ENCODE peak calls at places on chromosomes 3 and 15, in ten cellular contexts. One of them, this sample, is unnamed.

GRCh38 chr3:122416966-122417365 is 1.1 kb upstream of the WDR5B start:
- DNase-seq in body of pancreas: peak; percentile 20
- DNase-seq in stomach: no peak
- DNase-seq in sigmoid colon: no peak
- DNase-seq in ovary: no peak
- DNase-seq in HCT116: no peak
- DNase-seq in A549: no peak
- DNase-seq in heart left ventricle: no peak
- DNase-seq in erythroblast: no peak
- DNase-seq in vagina: no peak
- DNase-seq in this sample: no peak

GRCh38 chr3:112048911-112049310 is 14.4 kb downstream of the TMPRSS7 start:
- DNase-seq in sigmoid colon: no peak
- DNase-seq in body of pancreas: no peak
- DNase-seq in ovary: no peak
- DNase-seq in heart left ventricle: no peak
- DNase-seq in HCT116: no peak
- DNase-seq in stomach: peak; percentile 61
- DNase-seq in A549: no peak
- DNase-seq in vagina: no peak
- DNase-seq in erythroblast: no peak
- DNase-seq in this sample: no peak

GRCh38 chr3:113110263-113110662 is 101.1 kb upstream of the BOC start:
- DNase-seq in stomach: no peak
- DNase-seq in ovary: no peak
- DNase-seq in heart left ventricle: no peak
- DNase-seq in HCT116: no peak
- DNase-seq in vagina: no peak
- DNase-seq in sigmoid colon: no peak
- DNase-seq in erythroblast: no peak
- DNase-seq in body of pancreas: no peak
- DNase-seq in A549: no peak
- DNase-seq in this sample: no peak

GRCh38 chr15:85854345-85855097 is 59.8 kb upstream of the KLHL25 start:
- DNase-seq in stomach: no peak
- DNase-seq in erythroblast: peak; percentile 59
- DNase-seq in body of pancreas: peak; percentile 50
- DNase-seq in ovary: peak; percentile 34
- DNase-seq in A549: peak; percentile 76
- DNase-seq in sigmoid colon: no peak
- DNase-seq in vagina: no peak
- DNase-seq in HCT116: peak; percentile 52
- DNase-seq in heart left ventricle: no peak
- DNase-seq in this sample: peak; percentile 55

GRCh38 chr15:88057836-88058235 is 198.7 kb downstream of the NTRK3 start:
- DNase-seq in erythroblast: no peak
- DNase-seq in sigmoid colon: no peak
- DNase-seq in stomach: no peak
- DNase-seq in vagina: no peak
- DNase-seq in heart left ventricle: no peak
- DNase-seq in ovary: no peak
- DNase-seq in HCT116: no peak
- DNase-seq in A549: no peak
- DNase-seq in body of pancreas: no peak
- DNase-seq in this sample: no peak

GRCh38 chr3:184234224-184234623 is 4.8 kb downstream of the VWA5B2 start:
- DNase-seq in vagina: no peak
- DNase-seq in body of pancreas: peak; percentile 75
- DNase-seq in stomach: peak; percentile 65
- DNase-seq in HCT116: peak; percentile 85
- DNase-seq in A549: peak; percentile 67
- DNase-seq in erythroblast: peak; percentile 26
- DNase-seq in heart left ventricle: peak; percentile 64
- DNase-seq in ovary: peak; percentile 67
- DNase-seq in sigmoid colon: no peak
- DNase-seq in this sample: no peak

GRCh38 chr3:48012659-48013058 is 3.6 kb downstream of the MAP4 start:
- DNase-seq in HCT116: no peak
- DNase-seq in heart left ventricle: no peak
- DNase-seq in vagina: no peak
- DNase-seq in body of pancreas: no peak
- DNase-seq in A549: no peak
- DNase-seq in ovary: no peak
- DNase-seq in erythroblast: no peak
- DNase-seq in sigmoid colon: no peak
- DNase-seq in stomach: no peak
- DNase-seq in this sample: no peak

GRCh38 chr3:11289864-11290263 is 17.7 kb downstream of the ATG7 start:
- DNase-seq in body of pancreas: no peak
- DNase-seq in ovary: no peak
- DNase-seq in heart left ventricle: no peak
- DNase-seq in HCT116: no peak
- DNase-seq in stomach: no peak
- DNase-seq in vagina: no peak
- DNase-seq in erythroblast: no peak
- DNase-seq in A549: no peak
- DNase-seq in sigmoid colon: no peak
- DNase-seq in this sample: no peak

GRCh38 chr15:89783111-89783860 is 7.2 kb downstream of the MESP2 start:
- DNase-seq in heart left ventricle: no peak
- DNase-seq in vagina: no peak
- DNase-seq in erythroblast: peak; percentile 87
- DNase-seq in sigmoid colon: no peak
- DNase-seq in A549: no peak
- DNase-seq in HCT116: no peak
- DNase-seq in ovary: no peak
- DNase-seq in stomach: no peak
- DNase-seq in body of pancreas: peak; percentile 63
- DNase-seq in this sample: no peak

GRCh38 chr15:89785771-89786135 is 9.6 kb downstream of the MESP2 start:
- DNase-seq in vagina: no peak
- DNase-seq in stomach: no peak
- DNase-seq in sigmoid colon: no peak
- DNase-seq in HCT116: no peak
- DNase-seq in heart left ventricle: no peak
- DNase-seq in A549: no peak
- DNase-seq in erythroblast: no peak
- DNase-seq in ovary: no peak
- DNase-seq in body of pancreas: no peak
- DNase-seq in this sample: no peak

GRCh38 chr15:89783861-89784685 is 7.9 kb downstream of the MESP2 start:
- DNase-seq in body of pancreas: peak; percentile 22
- DNase-seq in HCT116: no peak
- DNase-seq in ovary: no peak
- DNase-seq in A549: no peak
- DNase-seq in heart left ventricle: no peak
- DNase-seq in sigmoid colon: no peak
- DNase-seq in vagina: no peak
- DNase-seq in erythroblast: no peak
- DNase-seq in stomach: no peak
- DNase-seq in this sample: no peak

GRCh38 chr15:89785064-89785770 is 9.1 kb downstream of the MESP2 start:
- DNase-seq in stomach: peak; percentile 50
- DNase-seq in erythroblast: no peak
- DNase-seq in vagina: no peak
- DNase-seq in HCT116: no peak
- DNase-seq in body of pancreas: no peak
- DNase-seq in ovary: no peak
- DNase-seq in heart left ventricle: no peak
- DNase-seq in A549: peak; percentile 65
- DNase-seq in sigmoid colon: no peak
- DNase-seq in this sample: no peak

DNA sequence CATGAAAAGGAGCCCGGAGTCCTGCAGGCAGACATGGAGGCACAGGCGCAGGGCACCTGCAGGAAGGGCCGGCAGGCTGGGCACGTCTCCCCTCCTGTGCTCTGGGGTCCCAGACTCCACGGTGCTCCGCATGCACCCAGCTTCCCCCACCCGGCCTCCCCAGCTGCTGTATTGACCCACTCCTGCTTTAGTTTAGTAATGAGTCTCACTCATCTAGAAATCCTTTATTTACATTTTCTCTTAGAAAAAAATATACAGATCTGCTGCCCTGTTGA is 8.5 kb downstream of the MESP2 start:
- DNase-seq in erythroblast: no peak
- DNase-seq in sigmoid colon: no peak
- DNase-seq in body of pancreas: no peak
- DNase-seq in stomach: no peak
- DNase-seq in A549: no peak
- DNase-seq in ovary: no peak
- DNase-seq in HCT116: no peak
- DNase-seq in heart left ventricle: no peak
- DNase-seq in vagina: no peak
- DNase-seq in this sample: no peak
- TF ChIP-seq POLR2A in erythroblast: no peak
- TF ChIP-seq POLR2A in sigmoid colon: no peak
- TF ChIP-seq POLR2A in body of pancreas: no peak
- TF ChIP-seq POLR2A in stomach: no peak
- TF ChIP-seq POLR2A in A549: no peak
- TF ChIP-seq POLR2A in ovary: no peak
- TF ChIP-seq POLR2A in HCT116: no peak
- TF ChIP-seq POLR2A in heart left ventricle: no peak
- TF ChIP-seq POLR2A in vagina: no peak
- TF ChIP-seq POLR2A in this sample: no peak

GRCh38 chr3:195696632-195697278 is 24.0 kb upstream of the MUC20 start:
- DNase-seq in erythroblast: no peak
- DNase-seq in heart left ventricle: no peak
- DNase-seq in HCT116: no peak
- DNase-seq in vagina: no peak
- DNase-seq in sigmoid colon: no peak
- DNase-seq in stomach: no peak
- DNase-seq in ovary: no peak
- DNase-seq in A549: no peak
- DNase-seq in body of pancreas: no peak
- DNase-seq in this sample: no peak

GRCh38 chr3:195699860-195700259 is 20.9 kb upstream of the MUC20 start:
- DNase-seq in HCT116: no peak
- DNase-seq in sigmoid colon: no peak
- DNase-seq in heart left ventricle: no peak
- DNase-seq in vagina: no peak
- DNase-seq in body of pancreas: no peak
- DNase-seq in stomach: no peak
- DNase-seq in erythroblast: no peak
- DNase-seq in A549: no peak
- DNase-seq in ovary: no peak
- DNase-seq in this sample: no peak

GRCh38 chr3:195697582-195698324 is 23.0 kb upstream of the MUC20 start:
- DNase-seq in body of pancreas: no peak
- DNase-seq in A549: peak; percentile 79
- DNase-seq in ovary: no peak
- DNase-seq in stomach: no peak
- DNase-seq in heart left ventricle: no peak
- DNase-seq in vagina: no peak
- DNase-seq in HCT116: no peak
- DNase-seq in erythroblast: no peak
- DNase-seq in sigmoid colon: no peak
- DNase-seq in this sample: no peak

GRCh38 chr3:195699148-195699771 is 21.5 kb upstream of the MUC20 start:
- DNase-seq in stomach: no peak
- DNase-seq in ovary: no peak
- DNase-seq in sigmoid colon: no peak
- DNase-seq in A549: no peak
- DNase-seq in body of pancreas: no peak
- DNase-seq in vagina: no peak
- DNase-seq in HCT116: no peak
- DNase-seq in erythroblast: no peak
- DNase-seq in heart left ventricle: no peak
- DNase-seq in this sample: no peak

GRCh38 chr3:195698325-195699147 is 22.2 kb upstream of the MUC20 start:
- DNase-seq in HCT116: no peak
- DNase-seq in ovary: no peak
- DNase-seq in sigmoid colon: no peak
- DNase-seq in A549: no peak
- DNase-seq in body of pancreas: no peak
- DNase-seq in vagina: no peak
- DNase-seq in erythroblast: no peak
- DNase-seq in stomach: no peak
- DNase-seq in heart left ventricle: no peak
- DNase-seq in this sample: no peak
- TF ChIP-seq POLR2A in HCT116: no peak
- TF ChIP-seq POLR2A in ovary: no peak
- TF ChIP-seq POLR2A in sigmoid colon: no peak
- TF ChIP-seq POLR2A in A549: no peak
- TF ChIP-seq POLR2A in body of pancreas: no peak
- TF ChIP-seq POLR2A in vagina: no peak
- TF ChIP-seq POLR2A in erythroblast: no peak
- TF ChIP-seq POLR2A in stomach: no peak
- TF ChIP-seq POLR2A in heart left ventricle: no peak
- TF ChIP-seq POLR2A in this sample: no peak

DNA sequence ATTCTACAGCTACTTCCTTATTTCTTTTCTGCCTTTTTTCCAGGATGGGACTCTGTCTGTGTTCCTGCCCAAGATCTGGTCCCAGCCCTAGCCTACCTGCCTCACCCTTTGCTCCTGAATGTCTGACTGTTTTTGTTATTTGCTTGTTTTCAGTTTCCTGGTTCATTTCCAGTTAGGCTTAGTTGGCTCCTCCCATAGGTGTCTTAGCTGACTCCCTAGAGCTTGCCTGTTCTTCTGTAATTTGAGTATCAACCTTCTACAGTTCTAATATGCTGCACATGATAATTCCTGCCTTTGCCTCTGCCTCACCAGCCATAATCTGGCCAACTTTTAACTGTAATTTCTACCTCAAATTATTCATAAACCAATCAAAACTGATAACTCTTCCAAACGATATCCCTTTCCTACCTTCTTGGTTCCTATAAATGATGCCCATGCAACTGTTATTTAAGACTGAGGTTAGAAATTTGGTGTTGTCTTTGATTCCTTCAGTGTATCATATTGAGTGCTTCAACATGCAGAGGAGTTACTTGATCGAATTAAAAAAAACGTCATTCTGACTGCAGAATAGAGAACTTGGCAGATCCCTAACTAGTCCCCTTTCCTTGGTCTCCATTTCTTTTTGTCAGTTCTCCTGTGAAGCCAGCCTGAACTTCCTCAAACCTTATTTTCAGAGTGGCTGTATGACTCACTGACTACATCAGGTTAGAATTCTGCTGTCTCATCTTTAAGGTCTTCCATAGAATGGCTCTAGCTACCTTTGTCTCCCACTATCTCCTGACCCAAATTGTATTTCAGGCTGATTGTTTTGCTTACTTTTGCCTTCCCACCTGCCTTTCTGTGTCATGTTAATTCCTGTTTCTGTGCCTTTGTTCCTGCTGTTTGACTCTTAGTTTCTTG is 8.4 kb downstream of the GOLM2 start:
- DNase-seq in heart left ventricle: no peak
- DNase-seq in stomach: no peak
- DNase-seq in erythroblast: peak; percentile 39
- DNase-seq in A549: peak; percentile 72
- DNase-seq in ovary: no peak
- DNase-seq in vagina: no peak
- DNase-seq in sigmoid colon: no peak
- DNase-seq in HCT116: peak; percentile 40
- DNase-seq in body of pancreas: peak; percentile 20
- DNase-seq in this sample: no peak
- TF ChIP-seq POLR2A in heart left ventricle: no peak
- TF ChIP-seq POLR2A in stomach: no peak
- TF ChIP-seq POLR2A in erythroblast: no peak
- TF ChIP-seq POLR2A in A549: no peak
- TF ChIP-seq POLR2A in ovary: no peak
- TF ChIP-seq POLR2A in vagina: no peak
- TF ChIP-seq POLR2A in sigmoid colon: no peak
- TF ChIP-seq POLR2A in HCT116: no peak
- TF ChIP-seq POLR2A in body of pancreas: peak; percentile 58
- TF ChIP-seq POLR2A in this sample: no peak

GRCh38 chr15:90232196-90232595 is 1.5 kb downstream of the CIB1 start:
- DNase-seq in HCT116: no peak
- DNase-seq in body of pancreas: peak; percentile 26
- DNase-seq in ovary: no peak
- DNase-seq in vagina: no peak
- DNase-seq in A549: no peak
- DNase-seq in heart left ventricle: no peak
- DNase-seq in sigmoid colon: no peak
- DNase-seq in erythroblast: no peak
- DNase-seq in stomach: no peak
- DNase-seq in this sample: no peak

GRCh38 chr15:90234519-90234988 is 545 bp downstream of the GDPGP1 start:
- DNase-seq in body of pancreas: no peak
- DNase-seq in stomach: no peak
- DNase-seq in A549: no peak
- DNase-seq in erythroblast: no peak
- DNase-seq in ovary: no peak
- DNase-seq in vagina: no peak
- DNase-seq in heart left ventricle: no peak
- DNase-seq in HCT116: no peak
- DNase-seq in sigmoid colon: no peak
- DNase-seq in this sample: no peak

GRCh38 chr15:90231028-90232017 is 2.4 kb downstream of the CIB1 start:
- DNase-seq in body of pancreas: peak; percentile 70
- DNase-seq in ovary: no peak
- DNase-seq in erythroblast: no peak
- DNase-seq in vagina: no peak
- DNase-seq in A549: no peak
- DNase-seq in HCT116: no peak
- DNase-seq in heart left ventricle: no peak
- DNase-seq in stomach: peak; percentile 70
- DNase-seq in sigmoid colon: peak; percentile 69
- DNase-seq in this sample: peak; percentile 57

GRCh38 chr15:90233701-90234518 is at the start of the genes CIB1 and GDPGP1:
- DNase-seq in erythroblast: peak; percentile 97
- DNase-seq in sigmoid colon: peak; percentile 99
- DNase-seq in HCT116: peak; percentile 92
- DNase-seq in A549: peak; percentile 97
- DNase-seq in ovary: peak; percentile 97
- DNase-seq in stomach: peak; percentile 98
- DNase-seq in vagina: peak; percentile 97
- DNase-seq in heart left ventricle: peak; percentile 98
- DNase-seq in body of pancreas: peak; percentile 99
- DNase-seq in this sample: peak; percentile 96

DNA sequence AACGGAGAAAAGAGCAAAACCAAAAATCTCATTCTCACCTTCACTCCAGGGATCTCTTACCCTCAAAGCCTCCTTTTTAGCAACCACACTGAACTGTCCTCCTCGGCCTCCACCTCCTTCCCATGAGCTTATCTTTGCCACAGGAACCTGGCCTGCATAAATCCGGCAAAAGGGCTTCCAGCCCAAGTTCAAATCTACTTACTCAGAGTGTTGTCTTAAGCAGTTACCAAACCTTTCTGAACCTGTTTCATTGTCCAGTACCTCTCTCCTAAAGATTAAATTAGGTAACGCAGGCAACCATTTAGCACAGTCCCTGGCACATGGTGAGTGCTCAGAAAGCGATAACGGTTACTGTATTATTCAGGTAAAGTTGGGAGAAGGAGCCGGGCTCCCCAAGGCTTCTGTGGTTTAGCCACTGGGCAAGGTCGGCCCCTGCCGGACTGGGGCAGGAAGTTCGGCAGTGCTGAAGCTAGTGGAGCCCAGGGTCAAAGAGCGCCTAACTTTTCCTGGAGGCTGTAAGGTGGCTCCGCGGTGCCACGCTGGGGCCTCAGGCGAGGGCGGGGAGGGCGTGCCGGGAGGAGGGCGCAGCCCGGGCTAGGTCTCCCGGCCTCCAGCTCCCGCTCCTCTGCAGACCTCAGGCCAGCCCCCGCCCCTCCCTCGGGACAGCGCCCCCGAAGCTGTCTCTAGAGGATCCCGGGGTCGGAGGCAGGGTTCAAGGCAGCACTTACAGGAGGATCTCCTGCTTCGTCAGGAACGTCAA is 620 bp downstream of the CIB1 start:
- DNase-seq in sigmoid colon: peak; percentile 83
- DNase-seq in heart left ventricle: peak; percentile 69
- DNase-seq in stomach: peak; percentile 74
- DNase-seq in erythroblast: peak; percentile 77
- DNase-seq in body of pancreas: peak; percentile 88
- DNase-seq in HCT116: no peak
- DNase-seq in A549: peak; percentile 85
- DNase-seq in ovary: no peak
- DNase-seq in vagina: no peak
- DNase-seq in this sample: no peak
- TF ChIP-seq POLR2A in sigmoid colon: no peak
- TF ChIP-seq POLR2A in heart left ventricle: no peak
- TF ChIP-seq POLR2A in stomach: no peak
- TF ChIP-seq POLR2A in erythroblast: no peak
- TF ChIP-seq POLR2A in body of pancreas: peak; percentile 49
- TF ChIP-seq POLR2A in HCT116: no peak
- TF ChIP-seq POLR2A in A549: no peak
- TF ChIP-seq POLR2A in ovary: no peak
- TF ChIP-seq POLR2A in vagina: no peak
- TF ChIP-seq POLR2A in this sample: no peak

This sample was measured in GM12892.